ENCODE peak calls at places on chromosomes 11 and 22, in seven cellular contexts. Y, Z, I, S, V, W and C are unnamed samples.

GRCh38 chr11:789951-790350 is at the start of gene CEND1:
- DNase-seq in Y (peak), Z (peak), I (peak), S (no peak), V (peak), W (peak), C (peak)

GRCh38 chr22:45484742-45485141 is 17.9 kb upstream of the FBLN1 start:
- DNase-seq in Y (no peak), Z (no peak), I (no peak), S (no peak), V (no peak), W (no peak), C (no peak)

GRCh38 chr11:57157624-57158023 is 24.1 kb upstream of the LRRC55 start:
- DNase-seq in Y (no peak), Z (no peak), I (no peak), S (no peak), V (no peak), W (no peak), C (no peak)

GRCh38 chr22:17120281-17120680 is 879 bp downstream of the TMEM121B start:
- DNase-seq in Y (peak), Z (peak), I (peak), S (peak), V (peak), W (no peak), C (peak)

GRCh38 chr11:101296896-101297295 is 167.3 kb upstream of the PGR start:
- DNase-seq in Y (no peak), Z (no peak), I (no peak), S (no peak), V (no peak), W (no peak), C (no peak)

GRCh38 chr22:20180245-20180630 is 29.4 kb upstream of the CCDC188 start:
- DNase-seq in Y (peak), Z (no peak), I (no peak), S (no peak), V (no peak), W (no peak), C (no peak)

GRCh38 chr22:24583221-24583971 is 9.5 kb downstream of the LRRC75B start:
- DNase-seq in Y (no peak), Z (no peak), I (no peak), S (no peak), V (no peak), W (peak), C (peak)

GRCh38 chr11:130180491-130180890 is 20.9 kb downstream of the ST14 start:
- DNase-seq in Y (no peak), Z (no peak), I (no peak), S (no peak), V (peak), W (no peak), C (peak)

GRCh38 chr22:37624017-37624365 is 15.4 kb downstream of the GGA1 start:
- DNase-seq in Y (no peak), Z (no peak), I (no peak), S (no peak), V (no peak), W (no peak), C (no peak)

GRCh38 chr11:43905788-43906187 is 25.2 kb downstream of the ALKBH3 start:
- DNase-seq in Y (no peak), Z (no peak), I (no peak), S (no peak), V (peak), W (peak), C (peak)

GRCh38 chr11:134845474-134846435 is 433.7 kb upstream of the B3GAT1 start:
- DNase-seq in Y (no peak), Z (no peak), I (no peak), S (peak), V (no peak), W (no peak), C (no peak)

GRCh38 chr11:13602844-13603243 is 65.6 kb upstream of the FAR1 start:
- DNase-seq in Y (peak), Z (no peak), I (no peak), S (peak), V (no peak), W (no peak), C (no peak)

GRCh38 chr11:16986434-16987204 is 27.6 kb downstream of the PLEKHA7 start:
- DNase-seq in Y (no peak), Z (no peak), I (peak), S (peak), V (no peak), W (no peak), C (peak)

GRCh38 chr11:68341557-68342458 is 29.4 kb downstream of the LRP5 start:
- DNase-seq in Y (no peak), Z (no peak), I (no peak), S (no peak), V (no peak), W (no peak), C (no peak)

GRCh38 chr11:44400431-44400830 is 90.5 kb upstream of the ALX4 start:
- DNase-seq in Y (no peak), Z (no peak), I (no peak), S (no peak), V (no peak), W (peak), C (no peak)

GRCh38 chr22:21594865-21595452 is 27.4 kb downstream of the UBE2L3 start:
- DNase-seq in Y (no peak), Z (no peak), I (no peak), S (no peak), V (no peak), W (no peak), C (no peak)

GRCh38 chr11:115712296-115712695 is 208.1 kb upstream of the CADM1 start:
- DNase-seq in Y (no peak), Z (no peak), I (no peak), S (no peak), V (no peak), W (no peak), C (no peak)

GRCh38 chr11:61728940-61729219 is 23.6 kb upstream of the MYRF start:
- DNase-seq in Y (no peak), Z (no peak), I (no peak), S (no peak), V (peak), W (no peak), C (peak)

GRCh38 chr22:37566329-37566837 is 6.1 kb downstream of the CDC42EP1 start:
- DNase-seq in Y (no peak), Z (no peak), I (peak), S (peak), V (no peak), W (no peak), C (no peak)

GRCh38 chr11:68338041-68338800 is 25.8 kb downstream of the LRP5 start:
- DNase-seq in Y (no peak), Z (peak), I (no peak), S (no peak), V (peak), W (peak), C (peak)

GRCh38 chr11:61776561-61777075 is 15.8 kb downstream of the TMEM258 start:
- DNase-seq in Y (peak), Z (peak), I (no peak), S (peak), V (peak), W (peak), C (peak)

GRCh38 chr11:62505112-62505783 is 41.4 kb downstream of the AHNAK start:
- DNase-seq in Y (peak), Z (no peak), I (no peak), S (peak), V (no peak), W (peak), C (no peak)

GRCh38 chr22:35315855-35316745 is 16.4 kb downstream of the TOM1 start:
- DNase-seq in Y (no peak), Z (peak), I (no peak), S (no peak), V (no peak), W (no peak), C (no peak)

GRCh38 chr11:786235-787083 is 3.4 kb downstream of the CEND1 start:
- DNase-seq in Y (no peak), Z (no peak), I (no peak), S (no peak), V (no peak), W (no peak), C (no peak)

GRCh38 chr11:20715464-20715863 is 46.1 kb downstream of the NELL1 start:
- DNase-seq in Y (no peak), Z (no peak), I (no peak), S (no peak), V (no peak), W (no peak), C (no peak)

GRCh38 chr11:78310500-78310909 is 107.1 kb downstream of the GAB2 start:
- DNase-seq in Y (no peak), Z (peak), I (peak), S (no peak), V (peak), W (no peak), C (peak)

GRCh38 chr11:40062616-40063015 is 1396.8 kb downstream of the LRRC4C start:
- DNase-seq in Y (no peak), Z (no peak), I (no peak), S (no peak), V (no peak), W (no peak), C (no peak)

GRCh38 chr11:95138448-95138847 is 48.8 kb downstream of the ENDOD1 start:
- DNase-seq in Y (no peak), Z (no peak), I (no peak), S (no peak), V (peak), W (no peak), C (peak)

GRCh38 chr11:115928811-115929210 is 424.6 kb upstream of the CADM1 start:
- DNase-seq in Y (no peak), Z (no peak), I (no peak), S (no peak), V (no peak), W (no peak), C (no peak)

GRCh38 chr11:61777234-61778090 is 14.9 kb downstream of the TMEM258 start:
- DNase-seq in Y (no peak), Z (peak), I (no peak), S (peak), V (no peak), W (no peak), C (no peak)

GRCh38 chr11:106471273-106471672 is 393.8 kb downstream of the AASDHPPT start:
- DNase-seq in Y (no peak), Z (no peak), I (no peak), S (no peak), V (peak), W (no peak), C (peak)

GRCh38 chr11:122920579-122920978 is 38.0 kb downstream of the JHY start:
- DNase-seq in Y (peak), Z (no peak), I (no peak), S (peak), V (no peak), W (no peak), C (no peak)

GRCh38 chr22:40453676-40454075 is 83.3 kb downstream of the SGSM3 start:
- DNase-seq in Y (no peak), Z (no peak), I (no peak), S (no peak), V (no peak), W (no peak), C (no peak)

GRCh38 chr11:78336877-78337553 is 80.6 kb downstream of the GAB2 start:
- DNase-seq in Y (no peak), Z (no peak), I (no peak), S (no peak), V (no peak), W (no peak), C (no peak)

GRCh38 chr11:86977441-86978050 is 22.4 kb upstream of the FZD4 start:
- DNase-seq in Y (no peak), Z (peak), I (no peak), S (no peak), V (peak), W (no peak), C (peak)

GRCh38 chr22:46609724-46610161 is 10.4 kb upstream of the GRAMD4 start:
- DNase-seq in Y (no peak), Z (no peak), I (no peak), S (no peak), V (no peak), W (no peak), C (no peak)

GRCh38 chr22:46609175-46609690 is 11.0 kb upstream of the GRAMD4 start:
- DNase-seq in Y (peak), Z (no peak), I (no peak), S (no peak), V (no peak), W (no peak), C (no peak)

GRCh38 chr22:46612341-46612903 is 7.8 kb upstream of the GRAMD4 start:
- DNase-seq in Y (no peak), Z (no peak), I (no peak), S (no peak), V (no peak), W (no peak), C (no peak)

GRCh38 chr22:46611189-46611588 is 9.0 kb upstream of the GRAMD4 start:
- DNase-seq in Y (no peak), Z (no peak), I (no peak), S (no peak), V (no peak), W (no peak), C (no peak)

GRCh38 chr22:46610345-46610744 is 9.8 kb upstream of the GRAMD4 start:
- DNase-seq in Y (no peak), Z (no peak), I (no peak), S (no peak), V (no peak), W (no peak), C (no peak)
- TF ChIP-seq CTCF in Y (no peak), Z (no peak), I (no peak), S (no peak), V (no peak), W (no peak), C (no peak)

GRCh38 chr11:65551572-65552398 is 6.4 kb downstream of the LTBP3 start:
- DNase-seq in Y (peak), Z (no peak), I (peak), S (peak), V (peak), W (peak), C (no peak)

GRCh38 chr11:65553301-65554001 is 4.7 kb downstream of the LTBP3 start:
- DNase-seq in Y (peak), Z (no peak), I (peak), S (peak), V (no peak), W (peak), C (no peak)

GRCh38 chr11:65554842-65555395 is 3.2 kb downstream of the LTBP3 start:
- DNase-seq in Y (no peak), Z (no peak), I (no peak), S (no peak), V (no peak), W (no peak), C (no peak)

GRCh38 chr11:65554057-65554818 is 3.9 kb downstream of the LTBP3 start:
- DNase-seq in Y (no peak), Z (no peak), I (no peak), S (no peak), V (no peak), W (no peak), C (no peak)

GRCh38 chr11:65552413-65552951 is 5.7 kb downstream of the LTBP3 start:
- DNase-seq in Y (no peak), Z (no peak), I (no peak), S (no peak), V (no peak), W (no peak), C (no peak)
- TF ChIP-seq CTCF in Y (no peak), Z (no peak), I (no peak), S (no peak), V (no peak), W (no peak), C (no peak)

GRCh38 chr22:47199949-47200272 is 437.5 kb downstream of the TBC1D22A start:
- DNase-seq in Y (no peak), Z (no peak), I (no peak), S (no peak), V (no peak), W (no peak), C (no peak)

GRCh38 chr22:47199261-47199948 is 437.0 kb downstream of the TBC1D22A start:
- DNase-seq in Y (no peak), Z (no peak), I (no peak), S (peak), V (no peak), W (no peak), C (no peak)

GRCh38 chr22:47198801-47199251 is 436.4 kb downstream of the TBC1D22A start:
- DNase-seq in Y (no peak), Z (no peak), I (no peak), S (no peak), V (no peak), W (no peak), C (no peak)

GRCh38 chr22:47201186-47201995 is 438.9 kb downstream of the TBC1D22A start:
- DNase-seq in Y (no peak), Z (no peak), I (no peak), S (no peak), V (no peak), W (no peak), C (no peak)

DNA sequence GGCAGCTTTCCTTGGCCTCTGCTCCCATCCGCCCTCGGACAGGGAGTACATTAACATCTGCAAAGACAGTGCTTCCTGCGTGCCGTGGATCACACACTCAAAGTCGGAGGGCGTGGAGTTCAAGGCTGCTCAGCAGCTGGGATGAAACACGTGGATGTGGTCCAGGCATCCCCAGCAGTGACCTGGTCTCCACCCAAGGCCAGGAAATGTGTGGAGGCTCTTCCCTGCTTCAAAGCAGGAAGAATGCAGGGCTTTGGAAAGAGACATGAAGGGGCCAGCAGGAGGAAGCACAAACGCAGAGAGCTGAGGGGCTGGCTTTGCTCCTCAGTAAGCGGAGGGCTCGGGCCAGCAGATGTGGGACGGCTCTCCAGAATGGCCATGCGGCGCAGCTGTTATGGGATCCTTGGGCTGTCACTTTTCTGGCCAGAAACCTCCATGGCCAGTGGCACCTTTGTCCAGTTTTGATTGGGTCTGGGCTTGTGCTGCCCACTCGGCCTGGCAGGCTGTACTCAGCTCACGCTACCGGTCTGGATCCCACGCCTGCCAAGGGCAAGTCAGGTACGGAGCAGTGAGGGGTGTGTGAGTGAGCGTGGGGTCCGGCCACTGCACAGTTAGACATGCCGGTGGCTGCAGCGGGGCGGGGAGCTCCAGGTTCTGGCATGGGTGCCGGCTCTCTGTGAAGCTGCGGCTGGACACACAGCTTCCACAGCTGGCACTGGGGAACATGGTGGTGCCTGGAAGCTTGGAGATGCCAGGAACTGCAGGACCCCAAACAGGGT is 438.0 kb downstream of the TBC1D22A start:
- DNase-seq in Y (no peak), Z (no peak), I (no peak), S (no peak), V (peak), W (no peak), C (no peak)
- TF ChIP-seq CTCF in Y (no peak), Z (no peak), I (no peak), S (no peak), V (peak), W (no peak), C (no peak)

DNA sequence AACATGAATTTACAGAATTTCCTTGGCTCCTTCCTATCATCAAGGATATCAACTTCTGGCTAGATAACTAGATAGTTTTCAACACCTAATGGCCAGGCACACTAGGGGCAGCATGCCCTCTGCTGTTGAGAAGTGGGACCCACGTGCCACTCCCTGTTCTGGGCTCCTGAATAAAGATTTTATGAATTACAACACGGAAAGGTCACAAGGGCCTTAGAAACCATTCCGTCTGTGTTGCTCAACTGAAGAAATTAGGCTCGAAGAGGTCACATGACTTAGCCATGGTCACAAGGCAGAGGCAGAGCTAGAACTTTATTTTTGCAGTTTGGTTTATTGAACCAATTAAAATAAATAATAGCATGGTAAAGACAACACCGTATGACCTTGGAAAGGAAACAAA is 36.0 kb downstream of the PRCP start:
- DNase-seq in Y (peak), Z (peak), I (no peak), S (peak), V (peak), W (peak), C (peak)
- TF ChIP-seq CTCF in Y (peak), Z (peak), I (peak), S (peak), V (peak), W (peak), C (peak)

GRCh38 chr11:96341237-96342130 is 1.5 kb downstream of the MAML2 start:
- DNase-seq in Y (peak), Z (peak), I (peak), S (peak), V (peak), W (peak), C (peak)
- TF ChIP-seq CTCF in Y (peak), Z (no peak), I (peak), S (peak), V (peak), W (peak), C (peak)

GRCh38 chr11:66002648-66003225 is 434 bp downstream of the BANF1 start:
- DNase-seq in Y (no peak), Z (peak), I (no peak), S (peak), V (peak), W (no peak), C (peak)
- TF ChIP-seq CTCF in Y (no peak), Z (no peak), I (peak), S (peak), V (peak), W (no peak), C (peak)

GRCh38 chr11:12123799-12124198 is 13.4 kb downstream of the MICAL2 start:
- DNase-seq in Y (no peak), Z (no peak), I (no peak), S (no peak), V (peak), W (no peak), C (peak)

GRCh38 chr11:12121011-12121410 is 10.6 kb downstream of the MICAL2 start:
- DNase-seq in Y (no peak), Z (no peak), I (no peak), S (no peak), V (no peak), W (no peak), C (no peak)

GRCh38 chr11:12121504-12121903 is 11.1 kb downstream of the MICAL2 start:
- DNase-seq in Y (no peak), Z (no peak), I (no peak), S (no peak), V (no peak), W (no peak), C (no peak)

GRCh38 chr11:12123177-12123576 is 12.8 kb downstream of the MICAL2 start:
- DNase-seq in Y (no peak), Z (no peak), I (no peak), S (no peak), V (peak), W (no peak), C (peak)

GRCh38 chr11:12122083-12122482 is 11.7 kb downstream of the MICAL2 start:
- DNase-seq in Y (peak), Z (no peak), I (no peak), S (peak), V (no peak), W (peak), C (no peak)
- TF ChIP-seq CTCF in Y (peak), Z (peak), I (peak), S (peak), V (peak), W (peak), C (peak)

GRCh38 chr22:36334081-36334831 is 53.5 kb downstream of the MYH9 start:
- DNase-seq in Y (peak), Z (no peak), I (no peak), S (peak), V (no peak), W (peak), C (no peak)
- TF ChIP-seq CTCF in Y (peak), Z (peak), I (peak), S (peak), V (no peak), W (peak), C (peak)